ENCODE peak calls at places on chromosomes 12 and 14, in four cellular contexts. P is cardiac muscle cell, G is RWPE1, Y is A549. R is an unnamed sample.

GRCh38 chr14:88848571-88848970 is 24.1 kb downstream of the TTC8 start:
- DNase-seq in P (no peak), G (peak; percentile 34), Y (no peak), R (no peak)

GRCh38 chr12:58310828-58311273 is 369.5 kb downstream of the ATP23 start:
- DNase-seq in P (peak; percentile 96), G (peak; percentile 85), Y (peak; percentile 95), R (peak; percentile 98)

GRCh38 chr14:86015511-86015910 is 485.6 kb downstream of the FLRT2 start:
- DNase-seq in P (no peak), G (no peak), Y (no peak), R (no peak)

GRCh38 chr12:80702889-80703605 is 4.4 kb upstream of the MYF6 start:
- DNase-seq in P (peak; percentile 67), G (peak; percentile 57), Y (no peak), R (peak; percentile 24)

GRCh38 chr12:113867258-113867657 is 98.9 kb downstream of the RBM19 start:
- DNase-seq in P (peak; percentile 32), G (peak; percentile 7), Y (peak; percentile 27), R (no peak)

GRCh38 chr12:40727774-40728483 is 35.7 kb downstream of the CNTN1 start:
- DNase-seq in P (no peak), G (peak; percentile 6), Y (peak; percentile 90), R (no peak)

GRCh38 chr12:130687190-130687589 is 28.9 kb downstream of the RIMBP2 start:
- DNase-seq in P (no peak), G (no peak), Y (no peak), R (no peak)

GRCh38 chr14:70317091-70317968 is 42.2 kb downstream of the COX16 start:
- DNase-seq in P (no peak), G (no peak), Y (no peak), R (no peak)

GRCh38 chr12:1927751-1928351 is 9.4 kb upstream of the CACNA2D4 start:
- DNase-seq in P (peak; percentile 80), G (no peak), Y (no peak), R (no peak)

GRCh38 chr12:122079038-122079531 is 529 bp downstream of the MLXIP start:
- DNase-seq in P (no peak), G (no peak), Y (peak; percentile 48), R (no peak)

DNA sequence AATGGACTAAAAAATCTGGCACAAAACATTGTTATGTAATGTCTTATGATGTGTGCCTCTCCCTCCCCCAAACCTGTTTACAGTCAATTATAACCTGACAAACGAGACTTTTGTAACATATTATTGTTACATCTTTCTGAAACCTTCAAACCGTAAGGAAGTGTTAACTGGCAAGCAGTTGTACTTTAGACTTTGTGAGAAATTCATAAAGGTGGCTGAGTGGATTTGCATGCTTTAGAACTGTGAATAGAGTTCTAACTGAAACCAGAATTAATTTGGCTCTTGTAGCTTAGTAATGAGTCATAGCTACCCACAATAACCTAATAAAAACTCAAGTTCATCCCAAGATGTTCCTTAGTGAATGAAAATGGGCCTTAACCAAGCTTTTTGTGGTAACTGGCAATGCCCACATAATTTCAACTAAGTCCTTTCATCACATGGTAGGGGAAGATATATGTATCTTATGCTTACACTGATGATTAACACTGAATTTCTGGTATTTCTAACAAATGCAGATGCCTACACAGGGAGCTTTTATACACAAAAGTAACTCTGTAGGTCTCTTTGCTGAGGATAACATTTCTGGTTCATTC is 29.7 kb downstream of the RAD9B start:
- DNase-seq in P (peak; percentile 54), G (no peak), Y (no peak), R (peak; percentile 75)
- TF ChIP-seq CTCF in P (no peak), G (no peak), Y (no peak), R (no peak)

GRCh38 chr12:67069451-67070306 is 199.5 kb upstream of the CAND1 start:
- DNase-seq in P (peak; percentile 8), G (no peak), Y (peak; percentile 52), R (no peak)
- TF ChIP-seq CTCF in P (no peak), G (peak; percentile 20), Y (no peak), R (no peak)

DNA sequence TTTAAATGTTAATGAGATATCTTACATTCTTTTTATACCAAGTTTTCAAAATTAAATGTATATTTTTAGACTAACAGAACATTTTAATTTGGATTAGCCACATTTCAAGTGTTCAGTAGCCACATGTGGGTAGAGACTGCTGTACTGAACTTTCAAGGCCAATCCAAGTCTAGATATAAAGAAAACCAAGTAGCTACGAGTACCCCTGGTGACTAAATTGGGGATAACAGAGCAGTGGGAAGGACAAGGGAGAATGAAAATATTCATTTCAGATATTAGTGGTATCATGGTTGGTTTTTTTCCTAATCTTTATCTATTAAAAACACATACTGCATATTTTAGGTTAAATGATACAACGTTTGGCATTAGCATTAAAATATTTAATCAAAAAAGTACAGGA is 69.4 kb upstream of the RHOJ start:
- DNase-seq in P (peak; percentile 31), G (peak; percentile 23), Y (peak; percentile 4), R (no peak)
- TF ChIP-seq CTCF in P (peak; percentile 49), G (no peak), Y (no peak), R (no peak)

GRCh38 chr14:96225745-96226151 is 21.1 kb downstream of the BDKRB2 start:
- DNase-seq in P (peak; percentile 31), G (peak; percentile 92), Y (peak; percentile 41), R (peak; percentile 21)
- TF ChIP-seq CTCF in P (peak; percentile 19), G (no peak), Y (no peak), R (peak; percentile 68)

DNA sequence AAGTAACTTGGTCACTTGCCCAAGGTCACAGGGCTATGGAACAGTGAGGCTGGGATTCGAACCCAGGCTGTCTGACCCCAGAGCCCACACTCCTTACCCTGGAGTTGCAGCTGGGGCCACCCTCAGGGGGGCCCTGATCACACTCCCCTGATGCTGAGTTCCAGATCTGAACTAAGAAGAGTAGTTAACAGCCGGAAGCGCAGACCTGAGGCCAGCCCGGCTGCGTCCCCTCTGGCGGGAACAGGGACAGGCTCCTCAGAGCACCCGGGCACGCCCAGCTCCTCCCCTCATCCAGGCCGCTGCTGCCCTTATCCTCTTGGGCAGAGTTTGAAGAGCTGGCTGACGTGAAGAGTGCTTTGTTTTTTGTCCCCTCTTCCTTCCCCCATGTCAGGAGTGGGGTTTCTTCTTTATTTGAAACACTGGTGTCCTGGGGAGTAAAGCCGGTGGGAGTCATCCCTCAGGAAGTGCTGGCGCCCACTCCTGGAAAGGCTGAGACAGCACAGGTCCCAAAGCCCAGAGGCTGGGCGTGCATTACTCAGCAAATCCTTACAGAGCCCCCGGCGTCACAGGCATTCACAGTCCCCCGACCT is 8.7 kb downstream of the PHB2 start:
- DNase-seq in P (peak; percentile 81), G (peak; percentile 39), Y (peak; percentile 89), R (no peak)
- TF ChIP-seq CTCF in P (peak; percentile 71), G (peak; percentile 8), Y (peak; percentile 61), R (peak; percentile 55)

GRCh38 chr12:101407438-101408345 is at the start of gene ARL1:
- DNase-seq in P (peak; percentile 95), G (peak; percentile 81), Y (peak; percentile 93), R (peak; percentile 54)
- TF ChIP-seq CTCF in P (no peak), G (no peak), Y (no peak), R (no peak)

GRCh38 chr12:132600048-132601032 is 10.0 kb downstream of the LRCOL1 start:
- DNase-seq in P (peak; percentile 79), G (peak; percentile 52), Y (peak; percentile 78), R (no peak)
- TF ChIP-seq CTCF in P (peak; percentile 79), G (peak; percentile 89), Y (peak; percentile 74), R (peak; percentile 82)

GRCh38 chr14:101950100-101950499 is 14.3 kb upstream of the DYNC1H1 start:
- DNase-seq in P (no peak), G (no peak), Y (no peak), R (no peak)
- TF ChIP-seq CTCF in P (no peak), G (no peak), Y (no peak), R (no peak)

R was measured in AG09309.